ENCODE peak calls at places on chromosomes 7 and 10, in five cellular contexts. F is A549, K is aorta, W is adrenal gland, C is heart right ventricle. R is an unnamed sample.

GRCh38 chr10:1807924-1808323 is 70.6 kb upstream of the ADARB2 start:
- DNase-seq in F (no peak), K (no peak), W (no peak), C (no peak), R (no peak)

GRCh38 chr10:112345743-112346142 is 28.2 kb upstream of the ACSL5 start:
- DNase-seq in F (no peak), K (no peak), W (no peak), C (no peak), R (no peak)

GRCh38 chr7:29879609-29880008 is 73.3 kb downstream of the WIPF3 start:
- DNase-seq in F (no peak), K (no peak), W (no peak), C (peak), R (no peak)

GRCh38 chr7:141409911-141410329 is 141.3 kb upstream of the AGK start:
- DNase-seq in F (no peak), K (no peak), W (no peak), C (no peak), R (no peak)

GRCh38 chr7:140390466-140391190 is 7.7 kb downstream of the SLC37A3 start:
- DNase-seq in F (no peak), K (no peak), W (no peak), C (no peak), R (no peak)

GRCh38 chr10:120181154-120181553 is 275.9 kb upstream of the PLPP4 start:
- DNase-seq in F (no peak), K (no peak), W (no peak), C (no peak), R (no peak)

GRCh38 chr7:129831424-129832058 is 121.2 kb downstream of the UBE2H start:
- DNase-seq in F (peak), K (no peak), W (peak), C (peak), R (no peak)

GRCh38 chr10:5840314-5841307 is 27.4 kb upstream of the GDI2 start:
- DNase-seq in F (no peak), K (peak), W (peak), C (peak), R (peak)

GRCh38 chr7:26397786-26398435 is 106.2 kb downstream of the SNX10 start:
- DNase-seq in F (peak), K (peak), W (peak), C (peak), R (no peak)

GRCh38 chr7:134470864-134471263 is 12.0 kb upstream of the AKR1B1 start:
- DNase-seq in F (peak), K (no peak), W (peak), C (no peak), R (no peak)

GRCh38 chr10:22345301-22346086 is at the start of gene SPAG6:
- DNase-seq in F (no peak), K (peak), W (peak), C (no peak), R (no peak)

GRCh38 chr10:78817361-78817760 is 251.4 kb upstream of the ZMIZ1 start:
- DNase-seq in F (no peak), K (no peak), W (peak), C (no peak), R (no peak)

GRCh38 chr7:6227294-6227846 is 45.1 kb downstream of the CYTH3 start:
- DNase-seq in F (no peak), K (no peak), W (peak), C (peak), R (no peak)

GRCh38 chr7:23184709-23185354 is 3.0 kb downstream of the NUP42 start:
- DNase-seq in F (peak), K (no peak), W (peak), C (peak), R (peak)

GRCh38 chr7:23181684-23182553 is at the start of gene NUP42:
- DNase-seq in F (peak), K (peak), W (peak), C (peak), R (peak)

GRCh38 chr7:23185980-23186379 is 4.1 kb downstream of the NUP42 start:
- DNase-seq in F (no peak), K (no peak), W (no peak), C (no peak), R (no peak)

GRCh38 chr7:23183279-23184012 is 1.6 kb downstream of the NUP42 start:
- DNase-seq in F (no peak), K (no peak), W (no peak), C (no peak), R (no peak)

GRCh38 chr7:23184291-23184690 is 2.4 kb downstream of the NUP42 start:
- DNase-seq in F (no peak), K (no peak), W (no peak), C (no peak), R (no peak)
- H3K4me3 ChIP-seq in F (no peak), K (no peak), W (no peak), C (no peak), R (no peak)

DNA sequence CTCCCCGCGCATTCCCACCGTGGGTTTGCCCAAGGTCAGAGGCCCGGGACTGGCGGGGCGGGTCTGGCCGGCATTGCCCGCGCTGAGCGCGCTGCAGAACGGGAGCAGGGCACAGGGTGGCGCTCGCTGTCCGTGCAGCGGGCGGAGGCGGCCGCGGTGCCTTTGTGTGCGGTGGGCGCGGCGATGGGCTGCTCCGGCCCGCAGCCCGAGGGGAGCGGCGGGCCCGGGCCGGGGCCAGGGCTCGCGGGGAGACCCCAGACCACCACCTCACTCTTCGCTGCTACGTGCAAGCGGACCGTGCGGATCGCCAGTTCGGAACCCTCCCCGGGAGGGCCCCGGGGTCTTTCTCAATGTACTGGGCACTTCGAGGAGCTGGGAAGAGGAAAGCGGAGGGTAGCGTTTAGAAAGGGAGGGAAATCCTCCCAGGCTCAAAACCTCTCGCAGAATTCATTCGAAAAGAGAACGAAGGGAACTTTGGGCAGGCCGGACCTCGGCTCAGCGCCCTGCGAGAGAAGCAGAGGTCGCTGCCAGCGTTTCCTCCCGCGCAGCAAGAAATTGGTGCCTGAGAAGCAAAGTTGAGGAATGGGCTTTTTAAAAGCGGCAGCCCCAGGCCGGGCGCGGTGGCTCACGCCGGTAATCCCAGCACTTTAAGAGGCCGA is 8.5 kb downstream of the SP8 start:
- DNase-seq in F (peak), K (peak), W (peak), C (no peak), R (no peak)
- H3K4me3 ChIP-seq in F (peak), K (no peak), W (no peak), C (peak), R (no peak)

DNA sequence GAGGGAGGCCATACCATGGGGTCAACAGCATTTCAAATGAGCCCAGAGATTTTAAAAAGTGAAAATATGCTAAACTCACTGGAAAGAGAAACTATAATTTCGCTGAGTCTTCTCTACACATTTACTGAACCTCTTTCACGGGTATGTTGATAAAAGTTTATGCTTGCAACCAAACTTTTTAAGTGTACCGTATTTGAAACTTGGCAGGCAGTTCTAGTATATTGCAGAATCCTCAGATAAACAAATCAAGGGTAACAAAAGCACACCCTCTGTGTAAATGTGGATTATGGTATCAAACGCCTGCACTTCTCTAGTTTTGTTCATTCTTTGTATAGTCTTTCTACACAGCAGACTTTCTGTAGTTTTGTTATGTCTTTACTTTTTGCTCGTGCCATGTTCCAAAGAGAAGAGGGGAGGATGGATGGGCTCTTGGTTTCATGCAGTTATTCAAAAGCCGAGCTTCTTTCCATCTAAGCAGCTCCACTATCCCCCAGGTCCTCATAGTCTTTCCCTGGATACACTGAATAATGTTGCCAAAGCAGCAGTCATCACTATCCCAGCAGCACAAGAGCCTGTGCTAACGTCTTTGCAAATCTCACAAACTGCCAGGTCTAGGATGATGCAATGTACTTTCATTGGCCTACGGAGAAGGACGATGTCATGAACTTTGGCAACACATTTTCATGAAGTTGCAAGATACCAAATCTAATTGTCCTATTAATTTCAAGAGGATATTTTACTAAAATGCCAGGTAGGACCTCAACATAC is 131.2 kb downstream of the MPP7 start:
- DNase-seq in F (no peak), K (no peak), W (peak), C (peak), R (no peak)
- H3K4me3 ChIP-seq in F (no peak), K (peak), W (no peak), C (no peak), R (no peak)

DNA sequence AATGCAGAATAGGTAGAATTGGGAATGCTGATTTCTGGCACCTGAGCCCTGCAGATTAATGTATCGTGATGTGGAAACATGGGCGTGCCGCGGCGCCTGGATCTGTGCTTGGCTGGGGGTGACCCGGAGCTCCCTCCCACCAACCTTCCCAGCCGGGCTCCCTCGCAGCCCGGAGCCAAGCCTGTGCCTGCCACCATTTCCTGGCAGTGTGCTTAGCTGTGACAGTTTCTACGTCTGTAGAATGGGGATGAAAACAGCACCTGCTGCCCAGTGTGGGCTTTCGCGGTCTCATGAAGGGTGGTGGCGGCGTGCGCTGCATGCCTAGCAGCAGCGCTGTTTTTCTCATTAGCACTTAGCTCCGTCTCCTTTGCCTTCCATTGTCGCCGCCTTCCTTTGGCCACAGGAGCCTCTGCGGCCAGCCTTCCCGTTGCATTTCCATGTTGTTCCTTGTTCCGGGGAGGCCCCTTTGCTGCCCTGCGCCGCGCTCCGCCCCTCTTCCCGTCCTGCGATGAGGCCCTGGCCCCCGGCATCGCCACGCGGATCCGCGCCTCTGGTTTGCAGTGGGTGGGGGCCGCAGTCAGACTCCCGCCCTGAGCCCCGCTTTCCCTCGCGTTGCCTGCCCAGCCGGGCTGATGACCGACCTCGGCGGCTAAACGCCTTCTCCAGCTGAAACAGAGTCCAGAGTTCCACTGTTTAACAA is 84.2 kb downstream of the CUL1 start:
- DNase-seq in F (no peak), K (no peak), W (no peak), C (no peak), R (no peak)
- H3K4me3 ChIP-seq in F (no peak), K (no peak), W (no peak), C (no peak), R (no peak)

GRCh38 chr7:137825489-137825888 is 21.3 kb downstream of the DGKI start:
- DNase-seq in F (no peak), K (no peak), W (no peak), C (no peak), R (no peak)

GRCh38 chr7:137828456-137828855 is 18.3 kb downstream of the DGKI start:
- DNase-seq in F (no peak), K (no peak), W (no peak), C (no peak), R (no peak)

GRCh38 chr7:137832382-137832781 is 14.4 kb downstream of the DGKI start:
- DNase-seq in F (no peak), K (no peak), W (no peak), C (no peak), R (no peak)

GRCh38 chr7:137834552-137834951 is 12.2 kb downstream of the DGKI start:
- DNase-seq in F (no peak), K (no peak), W (no peak), C (no peak), R (no peak)

DNA sequence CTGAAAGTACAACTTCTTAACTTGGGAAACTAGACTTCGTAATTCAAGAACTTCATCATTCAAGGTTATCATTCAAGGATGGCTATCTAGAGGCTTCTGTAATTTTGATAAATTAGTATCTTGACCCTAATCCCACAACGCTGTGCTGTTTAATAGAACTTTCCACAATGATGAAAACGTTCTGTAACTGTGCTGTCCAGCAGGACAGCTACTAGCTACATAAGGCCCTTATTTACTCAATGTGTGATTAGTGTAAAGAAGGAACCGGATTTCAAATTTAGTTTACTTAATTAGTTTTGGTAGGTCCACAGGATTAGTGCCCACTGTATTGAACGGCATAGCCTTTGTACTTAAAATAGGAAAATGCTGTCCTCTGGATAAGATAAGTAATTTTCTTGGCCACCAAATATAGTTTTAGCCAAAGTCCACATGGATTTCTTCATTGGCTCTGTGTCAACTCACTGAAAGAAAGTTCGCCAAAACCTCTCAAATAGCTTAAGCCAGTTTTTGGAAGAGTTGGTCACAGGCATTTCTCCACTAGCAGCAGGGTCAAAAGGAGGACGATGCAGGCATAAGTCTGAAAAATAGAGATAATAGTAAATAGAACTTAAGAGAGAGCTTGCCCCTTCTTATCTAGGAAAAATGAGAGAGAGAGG is 17.3 kb downstream of the DGKI start:
- DNase-seq in F (no peak), K (no peak), W (no peak), C (no peak), R (no peak)
- H3K4me3 ChIP-seq in F (no peak), K (no peak), W (no peak), C (no peak), R (no peak)

DNA sequence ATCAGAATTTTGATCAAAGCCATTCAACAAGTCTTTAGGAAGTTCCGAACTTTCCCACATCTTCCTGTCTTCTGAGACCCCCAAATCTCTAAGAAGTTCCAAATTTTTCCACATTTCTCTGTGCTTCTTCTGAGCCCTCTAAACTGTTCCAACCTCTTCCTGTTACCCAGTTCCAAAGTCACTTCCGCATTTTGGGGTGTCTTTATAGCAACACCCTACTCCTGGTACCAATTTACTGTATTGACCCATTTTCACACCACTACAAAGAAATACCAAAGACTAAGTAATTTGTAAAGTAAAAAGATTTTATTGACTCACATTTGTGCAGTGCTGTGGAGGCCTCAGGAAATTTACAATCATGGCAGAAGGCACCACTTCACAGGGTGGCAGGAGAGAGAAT is 385.8 kb upstream of the GHITM start:
- DNase-seq in F (no peak), K (no peak), W (no peak), C (no peak), R (no peak)
- H3K4me3 ChIP-seq in F (no peak), K (no peak), W (no peak), C (no peak), R (no peak)

DNA sequence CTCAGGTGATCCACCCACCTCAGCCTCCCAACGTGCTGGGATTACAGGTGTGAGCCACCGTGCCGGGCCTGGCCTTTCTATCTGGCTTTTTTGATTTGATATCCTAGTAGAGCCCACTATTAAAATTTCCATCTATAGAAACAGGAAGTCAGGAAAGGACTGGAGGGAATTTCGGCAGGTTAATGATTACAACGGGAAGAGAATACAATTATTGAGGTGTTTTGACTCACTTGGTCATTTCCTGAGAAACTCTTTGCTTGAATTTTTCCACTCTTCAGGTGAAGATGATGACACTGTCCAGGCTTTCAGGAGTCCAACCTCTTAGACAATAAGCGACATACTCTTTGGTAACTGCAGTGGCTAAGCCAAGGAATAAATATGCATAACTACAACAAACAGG is 1.1 kb upstream of the MKLN1 start:
- DNase-seq in F (peak), K (no peak), W (no peak), C (no peak), R (no peak)
- H3K4me3 ChIP-seq in F (peak), K (peak), W (no peak), C (peak), R (peak)

GRCh38 chr10:13087986-13088618 is 11.9 kb upstream of the OPTN start:
- DNase-seq in F (peak), K (no peak), W (no peak), C (no peak), R (peak)
- H3K4me3 ChIP-seq in F (no peak), K (no peak), W (no peak), C (no peak), R (no peak)

DNA sequence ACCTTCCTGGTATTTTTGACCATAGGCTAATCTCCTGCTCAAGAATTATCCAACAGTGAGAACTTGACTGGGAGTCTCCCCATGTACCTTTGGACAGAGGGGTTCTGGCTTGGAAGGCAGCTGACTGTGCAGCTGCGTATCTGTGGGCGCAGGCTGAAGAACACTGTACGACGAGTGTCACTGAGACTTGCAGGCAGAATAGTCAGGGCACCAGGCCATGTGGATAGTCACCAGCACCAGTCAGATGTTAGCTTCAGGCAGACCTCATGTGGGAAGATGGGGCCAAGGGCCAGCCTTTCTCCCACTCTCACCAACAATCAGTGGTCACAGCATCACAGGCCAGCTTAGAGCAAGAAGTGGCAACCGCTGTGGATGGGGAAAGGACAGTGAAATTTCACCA is 43.5 kb upstream of the GJD4 start:
- DNase-seq in F (no peak), K (no peak), W (no peak), C (peak), R (no peak)
- H3K4me3 ChIP-seq in F (no peak), K (no peak), W (no peak), C (no peak), R (no peak)

R was measured in tibial nerve.